ENCODE peak calls at places on chromosomes 6 and 20, in seven cellular contexts. E is SK-N-SH, B is GM12878, N is K562, R is HCT116, F is HepG2, T is H1. J is an unnamed sample.
A peak's percentile ranks its signal among the peaks of the same experiment; 100 is the strongest.

GRCh38 chr20:4067600-4068261 is 52.4 kb upstream of the RNF24 start:
- DNase-seq in E (no peak), B (no peak), N (no peak), R (no peak), F (no peak), T (no peak), J (no peak)

GRCh38 chr6:16697437-16698162 is 63.7 kb downstream of the ATXN1 start:
- DNase-seq in E (no peak), B (no peak), N (no peak), R (no peak), F (no peak), T (no peak), J (no peak)

GRCh38 chr6:23013776-23014175 is 444.4 kb downstream of the HDGFL1 start:
- DNase-seq in E (no peak), B (no peak), N (no peak), R (no peak), F (no peak), T (no peak), J (no peak)

GRCh38 chr6:6806793-6807518 is 218.4 kb downstream of the LY86 start:
- DNase-seq in E (no peak), B (no peak), N (peak; percentile 41), R (no peak), F (no peak), T (no peak), J (no peak)

GRCh38 chr6:76555090-76555489 is 482.6 kb upstream of the IMPG1 start:
- DNase-seq in E (no peak), B (no peak), N (no peak), R (no peak), F (no peak), T (no peak), J (no peak)

GRCh38 chr6:152295346-152295745 is 341.8 kb downstream of the SYNE1 start:
- DNase-seq in E (no peak), B (no peak), N (no peak), R (no peak), F (no peak), T (no peak), J (no peak)

GRCh38 chr20:3622411-3622810 is 40.8 kb downstream of the GFRA4 start:
- DNase-seq in E (no peak), B (no peak), N (no peak), R (no peak), F (peak; percentile 51), T (no peak), J (no peak)

GRCh38 chr6:4316867-4317400 is 181.6 kb upstream of the ECI2 start:
- DNase-seq in E (no peak), B (no peak), N (no peak), R (no peak), F (no peak), T (no peak), J (no peak)

GRCh38 chr6:149716584-149716983 is 1.3 kb downstream of the LATS1 start:
- DNase-seq in E (peak; percentile 24), B (no peak), N (no peak), R (no peak), F (no peak), T (no peak), J (no peak)

GRCh38 chr6:147384737-147385710 is 123.5 kb upstream of the SAMD5 start:
- DNase-seq in E (no peak), B (no peak), N (no peak), R (no peak), F (no peak), T (no peak), J (no peak)

GRCh38 chr20:61436268-61436667 is 184.2 kb downstream of the CDH4 start:
- DNase-seq in E (no peak), B (no peak), N (no peak), R (no peak), F (no peak), T (no peak), J (no peak)

DNA sequence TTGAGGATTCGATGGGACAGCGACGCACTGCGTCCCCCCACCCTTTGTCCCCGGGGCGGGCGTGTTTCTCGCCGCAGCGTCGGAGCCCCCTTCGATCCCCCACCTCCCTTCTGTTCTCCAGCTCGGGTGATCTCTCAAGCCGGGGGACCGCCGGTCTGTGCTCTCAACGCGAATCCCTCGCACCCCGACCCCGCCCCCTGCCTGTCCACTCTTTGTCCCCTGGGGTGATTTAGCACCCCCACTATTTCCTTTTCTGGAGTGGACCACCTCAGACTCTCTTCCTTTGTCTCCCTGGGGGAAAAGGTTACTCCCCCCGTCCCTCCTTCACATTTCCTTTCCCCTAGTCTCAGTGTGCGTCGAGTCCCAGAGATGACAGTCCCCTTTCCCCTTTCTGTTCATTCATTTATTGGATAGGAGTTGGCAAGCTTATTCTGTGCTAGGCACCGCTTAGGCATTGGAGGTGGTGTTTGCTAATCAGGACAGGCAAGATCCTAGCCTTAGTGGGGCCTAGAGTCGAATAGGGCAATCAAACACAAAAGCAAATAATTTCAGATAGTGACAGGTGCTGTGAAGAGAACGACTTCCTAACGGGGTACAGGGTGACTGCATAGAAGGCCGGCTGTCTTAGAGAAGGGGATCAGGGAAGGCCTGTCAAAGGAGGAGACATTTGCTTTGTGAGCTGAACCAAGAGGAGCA is 671 bp downstream of the PTPN1 start:
- DNase-seq in E (no peak), B (no peak), N (no peak), R (no peak), F (peak; percentile 57), T (no peak), J (no peak)
- TF ChIP-seq JUND in E (no peak), B (no peak), N (no peak), R (no peak), F (no peak), T (no peak), J (no peak)

GRCh38 chr6:109406196-109406595 is 23.9 kb upstream of the CD164 start:
- DNase-seq in E (no peak), B (no peak), N (no peak), R (no peak), F (no peak), T (no peak), J (no peak)
- TF ChIP-seq JUND in E (no peak), B (no peak), N (no peak), R (no peak), F (no peak), T (no peak), J (no peak)

DNA sequence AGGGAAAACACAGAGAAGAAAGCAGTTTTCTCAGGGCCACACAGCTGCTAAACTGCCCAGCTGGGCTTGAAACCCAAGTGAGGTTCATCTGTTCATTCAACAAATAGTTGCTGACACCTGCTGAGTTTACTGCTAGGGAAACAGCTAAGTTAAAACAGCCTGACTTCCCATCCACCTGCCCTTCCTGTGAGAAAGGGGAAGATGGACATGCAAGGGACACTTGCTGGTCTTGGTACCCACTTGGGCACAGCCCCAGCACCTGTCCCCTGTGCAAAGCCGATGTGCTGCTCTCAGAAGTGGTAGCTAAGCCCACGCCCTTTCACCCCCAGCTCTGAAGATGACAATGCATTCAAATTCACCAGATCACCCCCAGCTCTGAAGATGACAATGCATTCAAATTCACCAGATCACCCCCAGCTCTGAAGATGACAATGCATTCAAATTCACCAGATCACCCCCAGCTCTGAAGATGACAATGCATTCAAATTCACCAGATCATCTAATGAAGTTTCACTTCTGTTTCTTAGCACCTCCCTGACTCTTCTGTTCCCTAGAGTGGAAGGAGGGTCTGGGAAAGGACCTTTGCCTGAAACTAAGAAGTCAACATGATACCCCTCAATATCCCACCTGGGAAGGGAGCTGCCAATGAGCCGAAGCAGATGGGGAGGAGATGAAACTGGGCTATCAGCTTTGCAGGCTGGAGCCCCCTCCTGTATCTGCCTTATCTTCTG is 46.0 kb upstream of the TOP1 start:
- DNase-seq in E (no peak), B (no peak), N (no peak), R (no peak), F (no peak), T (peak; percentile 7), J (no peak)
- TF ChIP-seq JUND in E (no peak), B (no peak), N (no peak), R (no peak), F (no peak), T (no peak), J (no peak)

GRCh38 chr6:71582820-71583219 is 294.2 kb downstream of the OGFRL1 start:
- DNase-seq in E (no peak), B (no peak), N (no peak), R (no peak), F (no peak), T (no peak), J (no peak)

GRCh38 chr6:71577766-71578165 is 289.2 kb downstream of the OGFRL1 start:
- DNase-seq in E (no peak), B (no peak), N (no peak), R (no peak), F (no peak), T (no peak), J (no peak)

GRCh38 chr6:71585472-71585871 is 296.9 kb downstream of the OGFRL1 start:
- DNase-seq in E (no peak), B (no peak), N (no peak), R (no peak), F (no peak), T (no peak), J (no peak)

GRCh38 chr6:71584712-71585436 is 296.3 kb downstream of the OGFRL1 start:
- DNase-seq in E (no peak), B (no peak), N (no peak), R (no peak), F (no peak), T (no peak), J (no peak)

GRCh38 chr6:71579902-71580301 is 291.3 kb downstream of the OGFRL1 start:
- DNase-seq in E (no peak), B (no peak), N (no peak), R (no peak), F (no peak), T (no peak), J (no peak)
- TF ChIP-seq JUND in E (no peak), B (no peak), N (no peak), R (no peak), F (no peak), T (no peak), J (no peak)

DNA sequence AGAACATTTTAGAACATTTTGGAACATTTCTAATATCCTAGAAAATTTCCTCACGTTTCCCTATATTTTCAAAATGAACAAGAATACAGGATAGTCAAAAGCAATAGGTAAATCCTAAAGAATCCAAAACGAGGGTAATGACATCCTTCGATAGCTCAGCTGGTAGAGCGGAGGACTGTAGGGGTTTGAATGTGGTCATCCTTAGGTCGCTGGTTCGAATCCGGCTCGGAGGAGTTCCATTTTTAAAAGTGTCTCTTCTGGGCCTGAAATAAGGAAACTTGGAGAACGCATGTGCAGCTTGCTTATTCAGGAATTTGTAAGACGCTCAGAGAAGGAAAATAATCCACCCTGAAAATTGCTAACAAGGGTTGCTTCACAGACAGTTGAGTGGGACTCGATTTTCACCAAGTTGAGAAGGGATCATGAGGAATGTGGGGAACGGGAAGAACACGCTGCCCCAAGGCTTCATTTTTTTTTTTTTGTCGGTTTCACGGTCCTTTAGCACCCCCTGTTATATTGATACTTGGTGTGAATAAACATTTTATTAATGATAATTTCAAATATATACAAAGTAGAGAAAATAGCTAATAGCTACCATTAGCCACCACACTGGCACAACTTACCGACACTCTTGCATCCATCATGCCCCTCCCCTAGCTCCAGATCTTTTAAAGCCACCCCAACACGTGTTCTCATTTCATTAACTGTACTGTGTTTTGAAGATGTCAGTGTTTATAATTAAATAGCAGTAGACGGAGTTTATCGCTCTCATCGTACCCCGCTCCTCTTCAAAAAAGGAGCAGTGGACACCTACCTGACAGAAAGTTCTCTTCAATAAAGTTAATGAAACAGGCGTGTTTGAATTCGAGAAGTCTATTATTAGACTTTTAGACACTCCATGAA is 1.8 kb upstream of the ABT1 start:
- DNase-seq in E (peak; percentile 30), B (no peak), N (peak; percentile 59), R (peak; percentile 80), F (peak; percentile 58), T (peak; percentile 85), J (peak; percentile 28)
- TF ChIP-seq JUND in E (no peak), B (no peak), N (no peak), R (no peak), F (no peak), T (no peak), J (no peak)

J was measured in T47D.